ENCODE peak calls at places on chromosome 10, in five cellular contexts. Z, G, T, A and S are unnamed samples.

GRCh38 chr10:67036808-67037207 is 111.0 kb downstream of the LRRTM3 start:
- DNase-seq in Z (no peak), G (no peak), T (no peak), A (no peak), S (no peak)

GRCh38 chr10:133396035-133396624 is 2.2 kb downstream of the MTG1 start:
- DNase-seq in Z (no peak), G (no peak), T (no peak), A (peak), S (no peak)

GRCh38 chr10:97861351-97861750 is 11.7 kb downstream of the GOLGA7B start:
- DNase-seq in Z (no peak), G (peak), T (no peak), A (no peak), S (no peak)

GRCh38 chr10:47033541-47034270 is 122.5 kb downstream of the PTPN20 start:
- DNase-seq in Z (no peak), G (no peak), T (no peak), A (no peak), S (no peak)

GRCh38 chr10:46526682-46527038 is 29.8 kb downstream of the GPRIN2 start:
- DNase-seq in Z (no peak), G (no peak), T (peak), A (peak), S (no peak)

GRCh38 chr10:88933584-88933983 is 19.0 kb downstream of the ACTA2 start:
- DNase-seq in Z (no peak), G (no peak), T (no peak), A (no peak), S (no peak)

GRCh38 chr10:15478429-15478828 is 107.3 kb upstream of the FAM171A1 start:
- DNase-seq in Z (no peak), G (no peak), T (no peak), A (no peak), S (no peak)

GRCh38 chr10:46544989-46545791 is 11.3 kb downstream of the GPRIN2 start:
- DNase-seq in Z (peak), G (no peak), T (peak), A (peak), S (no peak)

GRCh38 chr10:124283215-124284046 is 135.3 kb downstream of the OAT start:
- DNase-seq in Z (no peak), G (no peak), T (peak), A (no peak), S (no peak)

GRCh38 chr10:77037735-77038411 is 599.7 kb downstream of the KCNMA1 start:
- DNase-seq in Z (no peak), G (no peak), T (no peak), A (no peak), S (peak)

GRCh38 chr10:15168296-15168780 is at the start of gene NMT2:
- DNase-seq in Z (no peak), G (no peak), T (peak), A (no peak), S (no peak)

GRCh38 chr10:6406220-6407033 is 173.6 kb downstream of the PRKCQ start:
- DNase-seq in Z (no peak), G (peak), T (no peak), A (no peak), S (no peak)

GRCh38 chr10:6119962-6120361 is 31.1 kb downstream of the RBM17 start:
- DNase-seq in Z (no peak), G (no peak), T (no peak), A (peak), S (no peak)

GRCh38 chr10:118958984-118959916 is 70.3 kb upstream of the NANOS1 start:
- DNase-seq in Z (peak), G (peak), T (peak), A (peak), S (no peak)

GRCh38 chr10:114767589-114768393 is 53.8 kb upstream of the FHIP2A start:
- DNase-seq in Z (no peak), G (peak), T (no peak), A (peak), S (no peak)

GRCh38 chr10:65416094-65416493 is 1509.7 kb upstream of the LRRTM3 start:
- DNase-seq in Z (no peak), G (no peak), T (no peak), A (no peak), S (no peak)

GRCh38 chr10:99843310-99843709 is 60.9 kb downstream of the ABCC2 start:
- DNase-seq in Z (no peak), G (peak), T (no peak), A (no peak), S (peak)

GRCh38 chr10:95526066-95526465 is 35.1 kb downstream of the SORBS1 start:
- DNase-seq in Z (no peak), G (no peak), T (no peak), A (peak), S (no peak)

GRCh38 chr10:119209050-119209735 is 1.8 kb downstream of the GRK5 start:
- DNase-seq in Z (peak), G (peak), T (peak), A (peak), S (no peak)

DNA sequence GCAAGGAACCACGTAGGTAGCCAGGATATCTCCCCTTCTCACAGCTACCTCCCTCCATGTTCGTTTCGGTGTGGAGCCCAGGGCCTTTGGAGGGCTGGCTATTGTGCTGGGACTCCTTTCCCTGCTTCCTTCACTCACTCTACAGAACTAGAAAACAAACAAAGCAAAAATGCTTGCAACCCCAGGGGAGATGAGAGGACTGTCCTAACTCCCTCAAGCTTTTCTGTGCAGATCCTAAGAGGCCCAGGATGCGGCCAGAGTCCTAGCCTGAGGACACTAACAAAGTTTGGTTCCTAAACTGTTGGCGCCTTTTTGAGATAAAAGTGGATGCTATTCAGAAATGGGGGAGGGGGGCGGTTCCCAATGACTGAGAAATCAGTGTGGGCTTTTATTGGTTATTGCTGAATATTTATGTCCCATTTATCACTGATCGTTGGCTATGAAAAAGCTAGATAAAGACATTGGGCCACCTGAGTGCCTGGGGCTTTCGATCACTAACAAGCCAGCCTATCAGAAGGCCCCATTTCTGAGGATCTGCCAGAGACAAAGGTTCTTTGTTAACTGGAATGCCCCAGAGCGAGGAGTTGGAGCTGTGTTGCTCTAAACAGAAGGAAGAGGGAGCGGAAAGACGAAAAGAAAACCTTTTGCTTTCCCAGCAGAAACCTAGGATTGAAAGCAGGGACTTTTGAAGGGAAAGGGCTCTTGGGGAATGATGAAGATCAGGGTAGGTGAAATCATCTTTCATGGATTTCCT is 95.2 kb upstream of the EGR2 start:
- DNase-seq in Z (no peak), G (no peak), T (no peak), A (no peak), S (no peak)
- H3K27ac ChIP-seq in Z (peak), G (no peak), T (no peak), A (no peak), S (no peak)

GRCh38 chr10:71978988-71979691 is 14.9 kb downstream of the CHST3 start:
- DNase-seq in Z (no peak), G (no peak), T (no peak), A (no peak), S (no peak)
- H3K27ac ChIP-seq in Z (peak), G (no peak), T (peak), A (no peak), S (peak)

DNA sequence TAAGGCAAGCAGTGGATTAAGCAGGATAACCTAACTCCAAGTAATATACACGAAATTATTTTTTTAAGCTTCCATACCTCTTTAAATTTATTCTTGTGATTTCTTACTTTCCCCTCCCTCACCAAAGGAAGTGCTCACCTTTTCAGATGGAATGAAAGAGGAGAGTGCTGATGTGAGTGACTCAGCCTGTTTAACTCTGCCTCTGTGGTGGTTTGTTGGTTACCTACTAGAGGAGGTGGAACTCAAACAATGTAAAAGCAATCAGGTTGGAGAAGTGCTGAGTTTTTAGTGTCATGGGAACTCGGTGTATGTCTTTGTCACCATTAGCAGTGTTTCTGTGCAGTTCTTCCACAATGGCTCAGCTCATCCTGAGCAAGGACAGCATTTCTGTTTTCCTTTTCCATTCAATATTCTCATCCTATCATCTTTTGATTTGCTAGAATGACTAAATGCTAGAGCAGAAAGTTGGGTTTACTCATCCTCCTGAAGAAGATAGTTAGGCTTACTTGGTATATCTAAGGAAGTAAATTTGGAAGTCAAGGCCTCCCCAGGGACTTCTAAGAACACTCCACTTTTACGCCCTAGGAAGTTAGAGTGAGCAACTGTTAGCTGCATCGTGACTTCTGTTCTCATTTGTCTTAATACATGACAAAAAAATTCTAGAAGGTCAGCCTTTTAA is 6.0 kb downstream of the ADD3 start:
- DNase-seq in Z (no peak), G (no peak), T (no peak), A (no peak), S (no peak)
- H3K27ac ChIP-seq in Z (peak), G (no peak), T (no peak), A (peak), S (no peak)

GRCh38 chr10:128615154-128615553 is 488.9 kb upstream of the MKI67 start:
- DNase-seq in Z (no peak), G (no peak), T (no peak), A (no peak), S (peak)

GRCh38 chr10:128614206-128614605 is 488.0 kb upstream of the MKI67 start:
- DNase-seq in Z (no peak), G (no peak), T (no peak), A (no peak), S (peak)

GRCh38 chr10:128610113-128610512 is 483.9 kb upstream of the MKI67 start:
- DNase-seq in Z (no peak), G (no peak), T (no peak), A (no peak), S (peak)

GRCh38 chr10:128609460-128609859 is 483.2 kb upstream of the MKI67 start:
- DNase-seq in Z (no peak), G (no peak), T (no peak), A (no peak), S (peak)

DNA sequence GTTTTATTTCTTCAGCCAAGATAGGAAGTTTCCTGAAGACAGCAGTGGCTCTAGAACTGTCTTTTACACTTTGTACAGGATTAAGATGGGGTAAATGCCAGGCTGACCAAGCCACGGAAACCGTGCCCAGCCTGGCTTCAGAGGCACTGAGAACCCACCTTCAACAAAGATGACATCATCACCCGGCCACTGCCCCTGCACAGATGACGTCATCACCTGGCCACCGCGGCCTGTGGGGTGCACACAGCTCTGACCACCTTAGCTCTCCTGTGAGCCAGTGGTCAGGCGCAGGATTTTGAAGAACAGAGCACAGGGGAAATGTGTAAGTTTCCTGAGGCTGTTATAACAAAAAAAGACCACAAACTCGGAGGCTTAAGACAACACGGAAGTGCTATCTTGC is 486.4 kb upstream of the MKI67 start:
- DNase-seq in Z (no peak), G (no peak), T (no peak), A (no peak), S (peak)
- H3K27ac ChIP-seq in Z (no peak), G (no peak), T (no peak), A (no peak), S (no peak)

DNA sequence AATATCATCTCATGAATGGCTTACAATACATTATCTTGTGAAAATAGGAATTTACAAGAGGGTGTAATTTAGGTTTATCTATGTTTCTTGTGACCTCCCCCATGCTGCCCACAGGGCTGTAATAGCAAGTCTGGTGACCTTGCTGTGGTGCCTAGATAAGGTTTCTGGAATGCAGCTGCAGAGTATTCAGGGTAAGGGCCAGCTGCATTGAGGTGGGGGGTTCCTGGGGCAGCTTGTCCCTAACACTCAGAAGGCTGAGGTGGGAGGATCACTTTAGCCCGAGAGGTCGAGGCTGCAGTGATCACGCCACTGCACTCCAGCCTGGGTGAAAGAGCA is 5.3 kb upstream of the DHTKD1 start:
- DNase-seq in Z (no peak), G (no peak), T (no peak), A (no peak), S (no peak)
- H3K27ac ChIP-seq in Z (no peak), G (no peak), T (no peak), A (no peak), S (no peak)

GRCh38 chr10:70629338-70629737 is 26.8 kb upstream of the PRF1 start:
- DNase-seq in Z (no peak), G (no peak), T (no peak), A (no peak), S (no peak)

DNA sequence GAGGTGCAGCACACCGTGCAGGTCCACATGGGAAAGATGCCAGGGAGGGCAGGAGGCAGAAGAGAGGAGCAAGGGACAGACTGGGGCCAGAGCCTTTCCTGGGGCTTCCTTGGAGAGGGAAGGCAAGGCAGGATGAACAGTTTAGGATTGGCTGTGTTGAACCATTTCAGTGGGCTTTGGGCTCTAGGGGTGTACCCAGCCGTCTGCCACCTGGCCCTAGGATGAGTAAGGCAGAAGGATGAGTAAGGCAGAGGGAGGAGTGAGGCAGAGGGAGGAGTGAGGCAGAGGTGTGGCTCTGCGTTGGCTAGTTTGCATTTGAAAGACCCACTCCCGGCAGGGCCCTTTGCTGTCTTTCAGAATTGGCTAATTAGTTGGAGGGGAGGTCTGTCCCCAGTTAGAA is 31.5 kb upstream of the PRF1 start:
- DNase-seq in Z (no peak), G (no peak), T (no peak), A (no peak), S (peak)
- H3K27ac ChIP-seq in Z (no peak), G (no peak), T (no peak), A (no peak), S (no peak)